ENCODE peak calls at places on chromosomes 16 and 17, in four cellular contexts. L is GM13976, N is IMR-90, F is heart right ventricle. O is an unnamed sample.
A peak's percentile ranks its signal among the peaks of the same experiment; 100 is the strongest.

GRCh38 chr16:2468142-2468724 is 2.9 kb upstream of the NTN3 start:
- DNase-seq in N (peak; percentile 11), F (no peak), L (peak; percentile 76), O (peak; percentile 51)

GRCh38 chr16:4870138-4870671 is 22.9 kb downstream of the UBN1 start:
- DNase-seq in F (no peak), N (no peak), L (no peak), O (no peak)

GRCh38 chr17:77512062-77512946 is 371.5 kb downstream of the SEC14L1 start:
- DNase-seq in L (no peak), N (no peak), F (no peak), O (no peak)

GRCh38 chr17:6456321-6456720 is 12.1 kb downstream of the PIMREG start:
- DNase-seq in L (no peak), N (no peak), F (no peak), O (no peak)

GRCh38 chr16:69316595-69317034 is 5.5 kb downstream of the VPS4A start:
- DNase-seq in N (no peak), L (no peak), F (no peak), O (no peak)

GRCh38 chr17:78226752-78227454 is 4.5 kb upstream of the TMEM235 start:
- DNase-seq in N (no peak), L (no peak), F (no peak), O (no peak)

GRCh38 chr17:48244121-48244711 is 136.7 kb downstream of the SNX11 start:
- DNase-seq in F (no peak), L (no peak), N (peak; percentile 29), O (no peak)

GRCh38 chr16:51048544-51048943 is 102.5 kb downstream of the SALL1 start:
- DNase-seq in L (no peak), F (no peak), N (peak; percentile 2), O (no peak)

GRCh38 chr17:46771601-46772012 is 46.9 kb downstream of the WNT3 start:
- DNase-seq in F (peak; percentile 40), L (peak; percentile 64), N (no peak), O (no peak)

GRCh38 chr16:84062734-84063640 is 20.4 kb upstream of the SLC38A8 start:
- DNase-seq in L (peak; percentile 76), N (peak; percentile 74), F (peak; percentile 81), O (peak; percentile 82)

GRCh38 chr16:9135797-9136196 is 44.4 kb downstream of the HAPSTR1 start:
- DNase-seq in N (no peak), F (no peak), L (no peak), O (peak; percentile 24)

GRCh38 chr17:4492762-4493561 is 5.7 kb upstream of the SPNS2 start:
- DNase-seq in L (no peak), F (no peak), N (peak; percentile 28), O (peak; percentile 37)

GRCh38 chr17:48190871-48191270 is 83.3 kb downstream of the SNX11 start:
- DNase-seq in L (no peak), N (no peak), F (no peak), O (no peak)

GRCh38 chr17:8175795-8176196 is 384 bp downstream of the TMEM107 start:
- DNase-seq in F (no peak), L (no peak), N (no peak), O (peak; percentile 38)

GRCh38 chr17:37240381-37240780 is 135.4 kb upstream of the C17orf78 start:
- DNase-seq in L (no peak), N (no peak), F (no peak), O (no peak)

GRCh38 chr17:47717845-47718621 is 15.0 kb upstream of the TBX21 start:
- DNase-seq in F (no peak), L (no peak), N (no peak), O (peak; percentile 54)

GRCh38 chr16:84041881-84042280 is 714 bp downstream of the SLC38A8 start:
- DNase-seq in F (no peak), N (no peak), L (no peak), O (no peak)

GRCh38 chr16:66639091-66639885 is 34.8 kb downstream of the CMTM3 start:
- DNase-seq in N (no peak), F (no peak), L (no peak), O (no peak)

GRCh38 chr16:55279598-55279997 is 44.4 kb upstream of the IRX6 start:
- DNase-seq in L (no peak), F (no peak), N (no peak), O (no peak)

GRCh38 chr17:12712941-12713340 is 47.3 kb downstream of the MYOCD start:
- DNase-seq in N (no peak), L (no peak), F (no peak), O (no peak)

GRCh38 chr16:19085679-19086200 is 18.3 kb downstream of the COQ7 start:
- DNase-seq in F (no peak), N (no peak), L (no peak), O (no peak)

GRCh38 chr16:77169650-77170236 is 21.2 kb upstream of the MON1B start:
- DNase-seq in N (peak; percentile 34), L (peak; percentile 40), F (no peak), O (peak; percentile 79)

GRCh38 chr16:4298761-4299522 is 16.9 kb upstream of the GLIS2 start:
- DNase-seq in F (peak; percentile 79), N (peak; percentile 94), L (peak; percentile 13), O (no peak)

GRCh38 chr17:35713069-35713728 is 18.2 kb upstream of the RASL10B start:
- DNase-seq in L (no peak), N (peak; percentile 94), F (no peak), O (no peak)

GRCh38 chr16:10368984-10369551 is 16.8 kb upstream of the ATF7IP2 start:
- DNase-seq in F (no peak), N (no peak), L (no peak), O (no peak)

GRCh38 chr17:55068862-55069771 is 100.6 kb downstream of the STXBP4 start:
- DNase-seq in L (no peak), F (no peak), N (no peak), O (no peak)

GRCh38 chr17:45302649-45303173 is 14.1 kb downstream of the MAP3K14 start:
- DNase-seq in L (no peak), F (no peak), N (peak; percentile 76), O (peak; percentile 76)

GRCh38 chr16:54282202-54282922 is 4.2 kb downstream of the IRX3 start:
- DNase-seq in N (no peak), F (peak; percentile 76), L (peak; percentile 74), O (peak; percentile 56)

GRCh38 chr17:28887871-28888471 is 9.6 kb downstream of the FLOT2 start:
- DNase-seq in F (no peak), L (no peak), N (no peak), O (no peak)

DNA sequence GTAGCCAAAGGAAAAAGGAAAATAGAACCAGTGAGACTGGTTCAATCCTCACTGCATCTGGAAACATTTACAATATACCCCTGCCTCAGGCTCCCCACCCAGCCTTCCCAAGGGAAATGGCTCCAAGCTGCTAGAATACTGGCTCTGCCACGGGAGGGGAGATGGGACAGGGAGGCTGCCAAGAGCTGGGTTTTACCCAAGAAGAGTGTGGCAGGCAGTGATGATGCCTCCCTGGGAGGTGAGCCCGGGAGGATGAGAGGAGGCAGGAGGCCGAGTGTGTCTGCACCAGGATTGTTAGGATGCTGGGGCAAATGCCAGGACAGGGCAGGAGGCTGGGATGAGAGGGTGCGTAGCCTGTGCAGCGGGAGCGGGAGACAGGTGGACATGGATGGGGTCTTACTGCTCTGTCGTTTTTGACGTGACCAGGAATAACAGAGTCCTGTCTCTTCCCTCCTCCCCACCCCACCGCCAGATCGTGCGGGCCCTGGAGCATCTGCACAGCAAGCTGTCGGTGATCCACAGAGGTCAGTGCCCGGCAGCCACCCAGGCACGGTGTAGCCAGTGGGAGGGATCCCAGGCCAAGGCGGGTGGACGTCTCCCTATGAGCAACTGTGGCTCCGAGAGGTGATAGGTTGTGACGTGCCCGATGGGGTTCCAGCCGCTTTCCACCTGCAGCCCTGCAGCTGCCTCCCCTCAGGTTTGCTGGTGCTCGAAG is 18.4 kb downstream of the MAP2K3 start:
- DNase-seq in L (peak; percentile 39), N (no peak), F (no peak), O (no peak)
- TF ChIP-seq CTCF in L (no peak), N (no peak), F (no peak), O (no peak)

GRCh38 chr16:14202697-14203096 is 131.6 kb downstream of the MRTFB start:
- DNase-seq in N (no peak), L (no peak), F (no peak), O (no peak)
- TF ChIP-seq CTCF in N (no peak), L (no peak), F (peak; percentile 33), O (no peak)

GRCh38 chr16:57784334-57784733 is 18.0 kb downstream of the KIFC3 start:
- DNase-seq in L (no peak), F (no peak), N (no peak), O (no peak)

GRCh38 chr16:57783883-57784282 is 18.4 kb downstream of the KIFC3 start:
- DNase-seq in L (no peak), N (no peak), F (no peak), O (no peak)

GRCh38 chr16:57783116-57783515 is 19.2 kb downstream of the KIFC3 start:
- DNase-seq in N (no peak), L (no peak), F (no peak), O (no peak)

GRCh38 chr16:57781349-57781740 is 20.9 kb downstream of the KIFC3 start:
- DNase-seq in L (no peak), F (no peak), N (no peak), O (no peak)

DNA sequence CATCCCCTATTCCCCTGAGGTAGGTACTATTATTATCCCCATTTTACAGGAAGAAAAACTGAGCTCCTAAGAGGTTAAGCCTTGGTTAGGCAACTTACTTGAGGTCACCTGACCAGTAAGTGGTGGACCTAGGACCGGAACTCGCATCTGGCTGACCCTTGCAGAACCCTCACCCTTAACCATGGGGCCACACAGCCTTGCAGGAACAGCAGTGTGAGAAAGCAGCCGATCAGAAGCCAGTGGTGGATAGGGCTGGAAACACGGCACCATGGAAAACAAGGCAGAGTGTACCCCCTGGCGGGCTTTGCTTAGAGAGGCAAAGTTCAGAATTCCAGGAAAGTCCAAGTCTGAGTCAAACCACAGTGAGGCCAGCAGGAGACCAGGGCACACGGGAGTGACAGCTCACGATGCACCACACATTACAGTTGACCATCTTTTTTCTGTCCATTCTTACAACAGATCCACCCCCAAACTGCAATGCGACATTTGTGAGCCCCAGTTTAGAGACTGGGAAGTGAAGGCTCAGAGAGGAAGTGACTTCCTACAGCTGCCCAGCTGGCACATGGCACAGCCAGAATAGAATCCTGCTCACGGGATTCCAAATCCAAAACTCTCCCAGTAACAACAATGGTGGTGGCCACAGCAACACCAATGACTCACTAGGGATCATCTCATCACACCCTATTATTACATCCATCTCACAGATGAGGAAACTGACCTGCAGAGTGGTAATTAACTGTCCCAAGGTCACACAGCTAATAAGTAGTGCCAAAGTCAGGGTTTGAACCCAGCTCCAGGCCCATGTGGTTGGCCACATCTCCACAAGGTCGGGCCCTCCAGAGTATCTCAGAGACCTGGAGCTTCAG is 20.3 kb downstream of the KIFC3 start:
- DNase-seq in L (no peak), F (no peak), N (peak; percentile 43), O (no peak)
- TF ChIP-seq CTCF in L (no peak), F (no peak), N (no peak), O (no peak)

DNA sequence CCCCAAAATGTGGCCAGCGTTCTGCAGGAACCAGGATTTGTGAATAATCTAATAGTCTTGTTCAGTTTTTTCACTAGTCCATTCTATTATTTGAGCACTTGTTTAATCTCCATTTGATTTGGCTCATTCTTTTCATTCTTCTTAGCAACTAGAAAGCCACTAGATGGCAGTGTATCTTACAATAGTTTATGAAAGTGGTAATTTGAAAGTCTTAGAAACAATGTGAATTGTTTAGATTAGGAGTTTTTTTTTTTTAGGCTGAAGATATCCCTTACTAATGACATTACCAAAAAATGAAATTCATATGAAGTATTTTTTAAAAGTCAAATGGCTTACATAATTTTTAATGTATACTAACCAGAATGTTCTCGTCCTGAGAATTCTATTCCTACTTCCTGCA is 6.7 kb downstream of the ERI2 start:
- DNase-seq in L (no peak), N (peak; percentile 44), F (no peak), O (no peak)
- TF ChIP-seq CTCF in L (peak; percentile 17), N (peak; percentile 50), F (peak; percentile 50), O (peak; percentile 64)